ENCODE peak calls at places on chromosomes 13 and 19, in ten cellular contexts. One of them, this sample, is unnamed.

GRCh38 chr13:71867101-71867814 is at the start of gene DACH1:
- DNase-seq in HEK293T: peak
- DNase-seq in LHCN-M2: peak
- DNase-seq in NCI-H524: peak
- DNase-seq in K562: peak
- DNase-seq in HuH-7: peak
- DNase-seq in NCI-H1092 treated with DMSO at 0.1 percent for 48 hours: peak
- DNase-seq in AG04450: no peak
- DNase-seq in left ventricle myocardium superior: peak
- DNase-seq in kidney tubule cell: peak
- DNase-seq in this sample: peak

GRCh38 chr19:37227996-37228395 is 10.0 kb downstream of the ZNF383 start:
- DNase-seq in kidney tubule cell: peak
- DNase-seq in HEK293T: no peak
- DNase-seq in HuH-7: no peak
- DNase-seq in AG04450: no peak
- DNase-seq in left ventricle myocardium superior: no peak
- DNase-seq in NCI-H1092 treated with DMSO at 0.1 percent for 48 hours: peak
- DNase-seq in K562: peak
- DNase-seq in NCI-H524: peak
- DNase-seq in LHCN-M2: no peak
- DNase-seq in this sample: no peak

GRCh38 chr13:89383891-89384290 is 1712.7 kb downstream of the SLITRK5 start:
- DNase-seq in K562: no peak
- DNase-seq in NCI-H1092 treated with DMSO at 0.1 percent for 48 hours: no peak
- DNase-seq in kidney tubule cell: no peak
- DNase-seq in left ventricle myocardium superior: no peak
- DNase-seq in AG04450: no peak
- DNase-seq in LHCN-M2: no peak
- DNase-seq in HEK293T: no peak
- DNase-seq in NCI-H524: no peak
- DNase-seq in HuH-7: no peak
- DNase-seq in this sample: no peak

GRCh38 chr13:67238277-67238859 is 8.2 kb upstream of the PCDH9 start:
- DNase-seq in kidney tubule cell: peak
- DNase-seq in K562: peak
- DNase-seq in NCI-H1092 treated with DMSO at 0.1 percent for 48 hours: peak
- DNase-seq in HEK293T: no peak
- DNase-seq in NCI-H524: peak
- DNase-seq in LHCN-M2: peak
- DNase-seq in left ventricle myocardium superior: no peak
- DNase-seq in AG04450: no peak
- DNase-seq in HuH-7: no peak
- DNase-seq in this sample: no peak

GRCh38 chr19:281992-282391 is 9.2 kb downstream of the PLPP2 start:
- DNase-seq in LHCN-M2: no peak
- DNase-seq in HEK293T: peak
- DNase-seq in left ventricle myocardium superior: no peak
- DNase-seq in NCI-H1092 treated with DMSO at 0.1 percent for 48 hours: peak
- DNase-seq in kidney tubule cell: no peak
- DNase-seq in HuH-7: no peak
- DNase-seq in AG04450: no peak
- DNase-seq in NCI-H524: no peak
- DNase-seq in K562: no peak
- DNase-seq in this sample: no peak

GRCh38 chr13:83905641-83906040 is 23.4 kb upstream of the SLITRK1 start:
- DNase-seq in K562: no peak
- DNase-seq in left ventricle myocardium superior: no peak
- DNase-seq in AG04450: no peak
- DNase-seq in HuH-7: no peak
- DNase-seq in NCI-H1092 treated with DMSO at 0.1 percent for 48 hours: no peak
- DNase-seq in HEK293T: no peak
- DNase-seq in kidney tubule cell: no peak
- DNase-seq in LHCN-M2: no peak
- DNase-seq in NCI-H524: no peak
- DNase-seq in this sample: no peak

GRCh38 chr19:10751109-10751972 is 33.5 kb downstream of the DNM2 start:
- DNase-seq in NCI-H1092 treated with DMSO at 0.1 percent for 48 hours: no peak
- DNase-seq in NCI-H524: no peak
- DNase-seq in left ventricle myocardium superior: peak
- DNase-seq in K562: no peak
- DNase-seq in LHCN-M2: no peak
- DNase-seq in AG04450: no peak
- DNase-seq in HEK293T: no peak
- DNase-seq in HuH-7: no peak
- DNase-seq in kidney tubule cell: peak
- DNase-seq in this sample: no peak

GRCh38 chr19:3844596-3844995 is 24.2 kb downstream of the ZFR2 start:
- DNase-seq in HuH-7: no peak
- DNase-seq in NCI-H1092 treated with DMSO at 0.1 percent for 48 hours: no peak
- DNase-seq in kidney tubule cell: peak
- DNase-seq in HEK293T: no peak
- DNase-seq in left ventricle myocardium superior: no peak
- DNase-seq in AG04450: no peak
- DNase-seq in NCI-H524: no peak
- DNase-seq in K562: no peak
- DNase-seq in LHCN-M2: no peak
- DNase-seq in this sample: no peak

GRCh38 chr13:26721251-26721939 is 39.2 kb downstream of the GPR12 start:
- DNase-seq in kidney tubule cell: no peak
- DNase-seq in HEK293T: no peak
- DNase-seq in HuH-7: no peak
- DNase-seq in left ventricle myocardium superior: no peak
- DNase-seq in NCI-H524: peak
- DNase-seq in AG04450: no peak
- DNase-seq in NCI-H1092 treated with DMSO at 0.1 percent for 48 hours: peak
- DNase-seq in LHCN-M2: no peak
- DNase-seq in K562: no peak
- DNase-seq in this sample: no peak

GRCh38 chr13:43360911-43361605 is 337.7 kb downstream of the DNAJC15 start:
- DNase-seq in AG04450: no peak
- DNase-seq in NCI-H524: no peak
- DNase-seq in left ventricle myocardium superior: no peak
- DNase-seq in NCI-H1092 treated with DMSO at 0.1 percent for 48 hours: no peak
- DNase-seq in K562: no peak
- DNase-seq in LHCN-M2: no peak
- DNase-seq in HEK293T: no peak
- DNase-seq in kidney tubule cell: no peak
- DNase-seq in HuH-7: no peak
- DNase-seq in this sample: no peak

GRCh38 chr19:57192993-57193392 is 1.7 kb downstream of the ZNF264 start:
- DNase-seq in left ventricle myocardium superior: no peak
- DNase-seq in NCI-H1092 treated with DMSO at 0.1 percent for 48 hours: no peak
- DNase-seq in HEK293T: no peak
- DNase-seq in LHCN-M2: no peak
- DNase-seq in NCI-H524: no peak
- DNase-seq in HuH-7: no peak
- DNase-seq in K562: no peak
- DNase-seq in AG04450: no peak
- DNase-seq in kidney tubule cell: no peak
- DNase-seq in this sample: no peak

GRCh38 chr13:58165617-58166016 is 534.1 kb downstream of the PCDH17 start:
- DNase-seq in LHCN-M2: no peak
- DNase-seq in AG04450: no peak
- DNase-seq in NCI-H1092 treated with DMSO at 0.1 percent for 48 hours: no peak
- DNase-seq in kidney tubule cell: no peak
- DNase-seq in K562: no peak
- DNase-seq in HEK293T: no peak
- DNase-seq in HuH-7: no peak
- DNase-seq in NCI-H524: no peak
- DNase-seq in left ventricle myocardium superior: no peak
- DNase-seq in this sample: no peak

GRCh38 chr19:9116547-9116946 is 984 bp upstream of the OR7G1 start:
- DNase-seq in HuH-7: no peak
- DNase-seq in left ventricle myocardium superior: no peak
- DNase-seq in AG04450: no peak
- DNase-seq in HEK293T: no peak
- DNase-seq in K562: peak
- DNase-seq in kidney tubule cell: no peak
- DNase-seq in LHCN-M2: no peak
- DNase-seq in NCI-H1092 treated with DMSO at 0.1 percent for 48 hours: no peak
- DNase-seq in NCI-H524: no peak
- DNase-seq in this sample: no peak

GRCh38 chr13:47945738-47946137 is 55.3 kb downstream of the SUCLA2 start:
- DNase-seq in HuH-7: no peak
- DNase-seq in HEK293T: no peak
- DNase-seq in NCI-H1092 treated with DMSO at 0.1 percent for 48 hours: no peak
- DNase-seq in LHCN-M2: peak
- DNase-seq in kidney tubule cell: peak
- DNase-seq in AG04450: peak
- DNase-seq in K562: peak
- DNase-seq in left ventricle myocardium superior: no peak
- DNase-seq in NCI-H524: no peak
- DNase-seq in this sample: no peak

GRCh38 chr19:19399733-19400438 is 5.6 kb upstream of the GATAD2A start:
- DNase-seq in LHCN-M2: peak
- DNase-seq in AG04450: no peak
- DNase-seq in HEK293T: no peak
- DNase-seq in kidney tubule cell: peak
- DNase-seq in K562: no peak
- DNase-seq in HuH-7: no peak
- DNase-seq in NCI-H1092 treated with DMSO at 0.1 percent for 48 hours: no peak
- DNase-seq in NCI-H524: no peak
- DNase-seq in left ventricle myocardium superior: no peak
- DNase-seq in this sample: no peak

GRCh38 chr19:49468746-49469447 is 5.1 kb upstream of the FLT3LG start:
- DNase-seq in left ventricle myocardium superior: peak
- DNase-seq in NCI-H524: peak
- DNase-seq in HEK293T: peak
- DNase-seq in kidney tubule cell: peak
- DNase-seq in LHCN-M2: peak
- DNase-seq in NCI-H1092 treated with DMSO at 0.1 percent for 48 hours: no peak
- DNase-seq in HuH-7: no peak
- DNase-seq in AG04450: no peak
- DNase-seq in K562: peak
- DNase-seq in this sample: no peak